ENCODE peak calls at places on chromosomes 6 and 20, in eight cellular contexts. W is stimulated activated CD4-positive, alpha-beta T cell treated with anti-CD3 and anti-CD28 coated beads, Interleukin-12 subunit alpha, Interleukin-12 subunit beta, amount 100 ng/mL, for 4 hours; M is putamen; P is HCT116; K is stimulated activated naive CD8-positive, alpha-beta T cell treated with anti-CD3 and anti-CD28 coated beads, Interleukin-15, amount 100 ng/mL, for 72 hours; N is fibroblast of the conjunctiva; R is progenitor cell of endocrine pancreas; F is T-helper 17 cell. I is an unnamed sample.

GRCh38 chr6:54267798-54268197 is 40.4 kb upstream of the TINAG start:
- DNase-seq in N (peak), F (no peak), R (no peak), W (no peak), P (peak), K (no peak), M (no peak), I (no peak)

GRCh38 chr6:133698272-133698671 is 190.6 kb upstream of the TCF21 start:
- DNase-seq in R (no peak), K (no peak), P (no peak), F (no peak), N (no peak), W (no peak), M (no peak), I (no peak)

GRCh38 chr6:74250161-74250560 is 554.2 kb downstream of the CD109 start:
- DNase-seq in P (no peak), F (no peak), M (no peak), N (no peak), K (no peak), R (no peak), W (no peak), I (no peak)

GRCh38 chr6:63496388-63496804 is 75.9 kb upstream of the LOC128125822 start:
- DNase-seq in N (no peak), K (no peak), P (no peak), W (no peak), F (no peak), R (no peak), M (no peak), I (no peak)

GRCh38 chr6:41064841-41065240 is 7.3 kb downstream of the OARD1 start:
- DNase-seq in W (no peak), K (no peak), R (no peak), N (no peak), F (no peak), M (no peak), P (no peak), I (no peak)

GRCh38 chr6:158207452-158207788 is 39.3 kb downstream of the GTF2H5 start:
- DNase-seq in R (no peak), M (no peak), W (no peak), P (no peak), K (peak), F (no peak), N (no peak), I (no peak)

GRCh38 chr6:131998255-131998982 is 47.2 kb upstream of the CCN2 start:
- DNase-seq in K (no peak), N (peak), F (no peak), M (no peak), W (no peak), R (no peak), P (no peak), I (no peak)

GRCh38 chr6:107116923-107117417 is 1.7 kb upstream of the BEND3 start:
- DNase-seq in K (no peak), P (no peak), W (no peak), R (no peak), F (no peak), N (no peak), M (no peak), I (no peak)

GRCh38 chr6:21423106-21423854 is 170.3 kb upstream of the SOX4 start:
- DNase-seq in W (no peak), M (no peak), R (peak), N (no peak), F (no peak), K (no peak), P (no peak), I (no peak)

GRCh38 chr20:54011352-54011751 is 59.0 kb downstream of the BCAS1 start:
- DNase-seq in P (no peak), R (no peak), F (no peak), N (no peak), K (no peak), W (no peak), M (no peak), I (no peak)

GRCh38 chr6:44233560-44234100 is 10.2 kb downstream of the SLC29A1 start:
- DNase-seq in F (no peak), K (no peak), N (no peak), M (no peak), W (no peak), R (no peak), P (no peak), I (no peak)